ENCODE peak calls at places on chromosomes 11 and 22, in six cellular contexts. B is endodermal cell; E is heart left ventricle; O is HepG2; T is CD8-positive, alpha-beta T cell; U is PC-9. C is an unnamed sample.
A peak's percentile ranks its signal among the peaks of the same experiment; 100 is the strongest.

GRCh38 chr22:38110863-38111852 is 674 bp upstream of the BAIAP2L2 start:
- DNase-seq in B (peak; percentile 80), E (no peak), U (peak; percentile 84), O (peak; percentile 49), T (no peak), C (no peak)

GRCh38 chr11:124793466-124794278 is 6.5 kb downstream of the MSANTD2 start:
- DNase-seq in E (no peak), B (no peak), O (peak; percentile 51), T (peak; percentile 15), U (peak; percentile 31), C (no peak)

GRCh38 chr22:37310075-37310606 is 27.8 kb downstream of the CYTH4 start:
- DNase-seq in O (no peak), T (no peak), B (no peak), E (no peak), U (no peak), C (no peak)

GRCh38 chr11:124922831-124923230 is 3.8 kb downstream of the HEPN1 start:
- DNase-seq in E (no peak), T (no peak), U (no peak), O (no peak), B (no peak), C (no peak)

GRCh38 chr22:37499006-37499707 is 13.0 kb upstream of the MFNG start:
- DNase-seq in T (no peak), B (no peak), E (no peak), O (no peak), U (no peak), C (no peak)

GRCh38 chr11:17864478-17864941 is 129.9 kb downstream of the KCNC1 start:
- DNase-seq in E (no peak), O (no peak), U (peak; percentile 18), B (peak; percentile 83), T (no peak), C (no peak)

GRCh38 chr22:38868886-38869381 is 3.1 kb downstream of the CBX6 start:
- DNase-seq in O (peak; percentile 64), U (peak; percentile 81), B (peak; percentile 95), E (peak; percentile 78), T (peak; percentile 88), C (peak; percentile 85)

GRCh38 chr11:116309446-116309845 is 463.3 kb downstream of the BUD13 start:
- DNase-seq in O (no peak), E (no peak), T (no peak), U (no peak), B (no peak), C (no peak)

GRCh38 chr11:130313383-130314183 is 1.1 kb downstream of the ZBTB44 start:
- DNase-seq in O (no peak), U (no peak), B (no peak), T (no peak), E (no peak), C (no peak)

GRCh38 chr11:850777-851762 is 8.4 kb downstream of the TSPAN4 start:
- DNase-seq in B (peak; percentile 85), T (no peak), E (no peak), U (no peak), O (no peak), C (no peak)

GRCh38 chr22:30435674-30436126 is 10.1 kb downstream of the MTFP1 start:
- DNase-seq in T (peak; percentile 79), O (no peak), U (no peak), B (no peak), E (peak; percentile 37), C (peak; percentile 76)

GRCh38 chr22:21942407-21942895 is 10.2 kb downstream of the PPM1F start:
- DNase-seq in U (peak; percentile 73), E (peak; percentile 90), B (no peak), O (no peak), T (no peak), C (no peak)

GRCh38 chr22:48072777-48073176 is 1310.3 kb downstream of the TBC1D22A start:
- DNase-seq in T (no peak), E (no peak), B (peak; percentile 73), U (no peak), O (no peak), C (no peak)

GRCh38 chr11:68042219-68043028 is 3.6 kb downstream of the TCIRG1 start:
- DNase-seq in T (no peak), U (no peak), B (no peak), O (no peak), E (no peak), C (no peak)

GRCh38 chr11:94774345-94774744 is 6.2 kb downstream of the AMOTL1 start:
- DNase-seq in T (no peak), E (no peak), B (no peak), U (no peak), O (no peak), C (no peak)

GRCh38 chr22:32877196-32877595 is 75.7 kb downstream of the TIMP3 start:
- DNase-seq in E (no peak), U (no peak), T (no peak), B (no peak), O (no peak), C (no peak)

GRCh38 chr11:46277623-46278386 is at the start of gene CREB3L1:
- DNase-seq in E (no peak), T (no peak), O (no peak), B (peak; percentile 85), U (no peak), C (no peak)

GRCh38 chr11:97611345-97611744 is 1221.5 kb downstream of the JRKL start:
- DNase-seq in O (no peak), T (no peak), B (no peak), U (no peak), E (no peak), C (no peak)

GRCh38 chr11:97610854-97611253 is 1221.0 kb downstream of the JRKL start:
- DNase-seq in E (no peak), T (no peak), O (no peak), U (no peak), B (no peak), C (no peak)

GRCh38 chr11:97617031-97617430 is 1227.2 kb downstream of the JRKL start:
- DNase-seq in U (no peak), T (no peak), O (no peak), B (no peak), E (no peak), C (no peak)

GRCh38 chr11:97615541-97615940 is 1225.7 kb downstream of the JRKL start:
- DNase-seq in T (no peak), U (no peak), E (no peak), B (no peak), O (no peak), C (no peak)

DNA sequence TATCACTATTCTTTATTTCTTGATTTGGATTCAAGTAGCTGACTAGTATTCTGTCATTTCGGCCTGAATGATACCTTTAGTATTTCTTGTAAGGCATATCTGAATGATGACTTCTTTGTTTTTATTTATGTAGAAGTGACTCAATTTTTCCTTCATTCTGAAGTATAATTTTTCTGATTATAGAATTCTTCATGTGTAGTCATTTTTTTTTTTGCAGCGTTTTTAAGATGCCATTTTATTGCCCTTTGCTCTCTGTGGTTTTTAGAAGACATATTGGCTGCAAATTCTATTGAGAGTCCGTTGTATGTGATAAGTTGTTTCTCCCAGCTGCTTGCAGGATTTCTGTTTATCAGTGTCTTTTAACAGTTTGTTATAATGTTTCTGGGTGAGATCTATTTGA is 1224.8 kb downstream of the JRKL start:
- DNase-seq in O (no peak), E (no peak), T (no peak), U (no peak), B (no peak), C (no peak)
- H3K9me3 ChIP-seq in O (peaks cover 29% of the 10 kb centered on the region), E (peaks cover 13% of the 10 kb centered on the region), T (no peaks in the 10 kb centered on the region), U (no peaks in the 10 kb centered on the region), B (peaks cover 55% of the 10 kb centered on the region), C (no peaks in the 10 kb centered on the region)

DNA sequence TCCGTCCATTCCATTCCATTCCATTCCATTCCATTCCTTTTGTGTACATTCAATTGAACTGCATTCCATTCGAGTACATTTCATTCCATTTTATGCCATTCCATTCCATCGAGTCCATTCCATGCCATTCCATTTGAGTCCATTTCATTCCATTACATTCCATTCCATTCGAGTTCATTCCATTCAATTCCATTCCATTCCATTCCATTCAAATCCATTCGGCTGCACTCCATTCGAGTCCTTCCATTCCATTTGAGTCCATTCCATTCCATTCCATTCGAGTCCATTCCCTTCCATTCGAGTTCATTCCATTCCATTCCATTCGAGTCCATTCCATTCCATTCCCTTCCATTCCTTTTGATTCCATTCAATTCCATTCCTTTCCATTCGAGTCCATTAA is 4800.6 kb upstream of the OR11H1 start:
- DNase-seq in O (no peak), E (no peak), U (no peak), T (no peak), B (no peak), C (no peak)
- H3K9me3 ChIP-seq in O (peaks cover 100% of the 10 kb centered on the region), E (peaks cover 92% of the 10 kb centered on the region), U (peaks cover 18% of the 10 kb centered on the region), T (peaks cover 31% of the 10 kb centered on the region), B (peaks cover 95% of the 10 kb centered on the region), C (peaks cover 36% of the 10 kb centered on the region)

GRCh38 chr11:47992959-47993820 is 12.8 kb downstream of the PTPRJ start:
- DNase-seq in E (no peak), O (no peak), U (peak; percentile 54), T (no peak), B (no peak), C (no peak)
- H3K9me3 ChIP-seq in E (no peaks in the 10 kb centered on the region), O (no peaks in the 10 kb centered on the region), U (no peaks in the 10 kb centered on the region), T (no peaks in the 10 kb centered on the region), B (no peaks in the 10 kb centered on the region), C (no peaks in the 10 kb centered on the region)

GRCh38 chr22:49483281-49483905 is 344.3 kb downstream of the BRD1 start:
- DNase-seq in B (no peak), O (no peak), T (no peak), E (no peak), U (no peak), C (no peak)
- H3K9me3 ChIP-seq in B (no peaks in the 10 kb centered on the region), O (no peaks in the 10 kb centered on the region), T (no peaks in the 10 kb centered on the region), E (no peaks in the 10 kb centered on the region), U (no peaks in the 10 kb centered on the region), C (no peaks in the 10 kb centered on the region)